ENCODE peak calls at places on chromosomes 1 and 21, in ten cellular contexts. Z, W, C, N, Y, E, I, S, Q and D are unnamed samples.

GRCh38 chr1:213448360-213448759 is 397.3 kb downstream of the RPS6KC1 start:
- DNase-seq in W (no peak), C (no peak), Y (no peak), I (no peak), S (no peak), Q (no peak), N (no peak), Z (no peak), E (no peak), D (no peak)

GRCh38 chr1:16181887-16182719 is 26.2 kb upstream of the EPHA2 start:
- DNase-seq in S (no peak), Y (peak), C (peak), E (no peak), Q (peak), Z (no peak), W (peak), I (no peak), N (no peak), D (no peak)

GRCh38 chr1:77759090-77760028 is at the start of gene USP33:
- DNase-seq in I (peak), Q (peak), C (peak), Y (peak), E (peak), S (peak), W (peak), Z (peak), N (peak), D (peak)

GRCh38 chr1:31981976-31982375 is 31.7 kb upstream of the KHDRBS1 start:
- DNase-seq in E (no peak), I (no peak), Q (peak), S (no peak), N (peak), Z (no peak), W (no peak), Y (no peak), C (no peak), D (peak)

GRCh38 chr1:67647036-67647798 is 37.8 kb upstream of the GADD45A start:
- DNase-seq in I (peak), E (peak), W (peak), S (peak), N (no peak), C (no peak), Z (no peak), Q (peak), Y (peak), D (peak)

GRCh38 chr1:91997607-91998195 is 32.1 kb upstream of the EPHX4 start:
- DNase-seq in W (peak), C (peak), E (peak), Z (no peak), Q (peak), S (peak), Y (peak), N (peak), I (peak), D (peak)

GRCh38 chr1:231420959-231421615 is 1.0 kb downstream of the EGLN1 start:
- DNase-seq in Q (peak), C (peak), Y (no peak), Z (peak), I (peak), N (peak), W (peak), S (no peak), E (peak), D (peak)

GRCh38 chr1:112982328-112982727 is 26.3 kb upstream of the SLC16A1 start:
- DNase-seq in Y (no peak), Z (no peak), N (no peak), C (no peak), S (no peak), I (no peak), E (no peak), W (no peak), Q (no peak), D (no peak)

GRCh38 chr1:169538998-169539871 is 47.0 kb downstream of the F5 start:
- DNase-seq in Y (peak), Q (peak), S (no peak), C (peak), W (peak), Z (no peak), E (no peak), I (no peak), N (no peak), D (no peak)

GRCh38 chr1:231193710-231194340 is 32.0 kb downstream of the TRIM67 start:
- DNase-seq in S (no peak), Z (no peak), E (no peak), Q (no peak), N (no peak), Y (no peak), W (no peak), C (peak), I (no peak), D (no peak)

GRCh38 chr1:99110140-99111041 is 105.7 kb upstream of the PLPPR5 start:
- DNase-seq in W (no peak), N (no peak), Z (no peak), E (no peak), Q (no peak), Y (no peak), C (no peak), I (no peak), S (no peak), D (no peak)

GRCh38 chr21:16454371-16454770 is 724.6 kb downstream of the USP25 start:
- DNase-seq in I (peak), C (peak), Y (no peak), W (peak), S (peak), Z (no peak), E (no peak), Q (no peak), N (no peak), D (no peak)

GRCh38 chr21:36255650-36256047 is 64.3 kb upstream of the MORC3 start:
- DNase-seq in E (no peak), Z (no peak), Y (no peak), W (no peak), N (no peak), C (no peak), I (no peak), S (no peak), Q (no peak), D (no peak)

GRCh38 chr21:41142051-41142795 is 25.7 kb upstream of the BACE2 start:
- DNase-seq in Z (no peak), S (peak), N (no peak), E (no peak), I (peak), W (no peak), Q (peak), C (peak), Y (no peak), D (peak)

GRCh38 chr1:212004888-212005287 is 30.5 kb downstream of the INTS7 start:
- DNase-seq in C (peak), W (no peak), S (no peak), N (no peak), Q (no peak), E (no peak), Z (no peak), Y (no peak), I (no peak), D (no peak)

GRCh38 chr1:68270993-68271392 is 38.7 kb upstream of the WLS start:
- DNase-seq in E (no peak), I (no peak), C (no peak), N (no peak), S (no peak), Y (no peak), W (no peak), Z (no peak), Q (no peak), D (no peak)

GRCh38 chr21:29306920-29307319 is 8.2 kb downstream of the BACH1 start:
- DNase-seq in N (no peak), S (no peak), W (no peak), Y (no peak), Q (no peak), E (no peak), Z (no peak), I (no peak), C (no peak), D (no peak)

GRCh38 chr1:9843576-9843945 is 19.8 kb upstream of the CLSTN1 start:
- DNase-seq in Y (no peak), S (peak), E (peak), I (no peak), N (no peak), W (no peak), Q (peak), C (no peak), Z (no peak), D (peak)

GRCh38 chr1:63112155-63112914 is 210.0 kb upstream of the FOXD3 start:
- DNase-seq in C (no peak), Z (no peak), Y (peak), W (peak), I (no peak), E (no peak), Q (peak), S (no peak), N (no peak), D (no peak)